ENCODE peak calls at places on chromosomes 3 and 15, in five cellular contexts. N is stimulated activated CD8-positive, alpha-beta memory T cell treated with anti-CD3 and anti-CD28 coated beads, Interleukin-7, amount 100 ng/mL, for 1 hour; H is fibroblast of the conjunctiva; V is AG09309; E is activated naive CD8-positive, alpha-beta T cell treated with anti-CD3 and anti-CD28 coated beads for 36 hours. W is an unnamed sample.

GRCh38 chr3:171831936-171832335 is 11.2 kb upstream of the TMEM212 start:
- DNase-seq in N (no peak), H (no peak), V (no peak), E (no peak), W (no peak)

GRCh38 chr3:190586631-190587000 is 72.7 kb downstream of the IL1RAP start:
- DNase-seq in N (no peak), H (peak; percentile 9), V (no peak), E (peak; percentile 29), W (peak; percentile 66)

GRCh38 chr15:89462198-89462912 is 34.0 kb downstream of the RHCG start:
- DNase-seq in N (no peak), H (no peak), V (no peak), E (no peak), W (no peak)

GRCh38 chr15:95684693-95685115 is 645.8 kb upstream of the NR2F2 start:
- DNase-seq in N (no peak), H (peak; percentile 43), V (peak; percentile 37), E (no peak), W (no peak)

GRCh38 chr15:45714501-45715488 is 80.0 kb downstream of the SQOR start:
- DNase-seq in N (no peak), H (peak; percentile 56), V (peak; percentile 21), E (peak; percentile 37), W (peak; percentile 74)

GRCh38 chr3:156256945-156257344 is 136.6 kb downstream of the KCNAB1 start:
- DNase-seq in N (no peak), H (no peak), V (no peak), E (no peak), W (no peak)

GRCh38 chr3:19074257-19074938 is 73.9 kb upstream of the KCNH8 start:
- DNase-seq in N (no peak), H (no peak), V (no peak), E (no peak), W (no peak)

GRCh38 chr3:122944671-122945151 is 82.9 kb downstream of the SEMA5B start:
- DNase-seq in N (no peak), H (no peak), V (peak; percentile 29), E (no peak), W (no peak)

GRCh38 chr15:71547066-71547465 is 263.3 kb upstream of the NR2E3 start:
- DNase-seq in N (no peak), H (peak; percentile 18), V (no peak), E (no peak), W (no peak)

GRCh38 chr3:175941352-175941751 is 1082.2 kb downstream of the NAALADL2 start:
- DNase-seq in N (no peak), H (no peak), V (no peak), E (no peak), W (peak; percentile 11)